ENCODE peak calls at places on chromosomes 6 and 20, in eight cellular contexts. L is AG09309; K is astrocyte; J is BJ; C is CD8-positive, alpha-beta T cell; Z is A549; H is uterus; F is dorsolateral prefrontal cortex. G is an unnamed sample.

GRCh38 chr6:121548146-121548545 is 112.7 kb downstream of the GJA1 start:
- DNase-seq in F (no peak), L (peak; percentile 44), C (no peak), Z (no peak), J (no peak), H (no peak), K (no peak), G (no peak)

GRCh38 chr6:152173957-152174356 is 366.5 kb downstream of the ESR1 start:
- DNase-seq in F (no peak), C (no peak), H (no peak), J (no peak), K (no peak), L (no peak), Z (no peak), G (no peak)

GRCh38 chr6:53179961-53180651 is 31.5 kb upstream of the GCM1 start:
- DNase-seq in Z (no peak), J (no peak), K (peak; percentile 52), H (no peak), L (no peak), C (peak; percentile 37), F (no peak), G (peak; percentile 66)

GRCh38 chr20:45972500-45973183 is 639 bp upstream of the ZNF335 start:
- DNase-seq in F (no peak), L (no peak), J (no peak), C (no peak), K (no peak), Z (no peak), H (no peak), G (no peak)

GRCh38 chr20:46235086-46235485 is 73.2 kb downstream of the CDH22 start:
- DNase-seq in F (no peak), H (no peak), C (no peak), J (no peak), K (no peak), L (no peak), Z (no peak), G (no peak)

GRCh38 chr6:134117409-134117808 is 65.0 kb upstream of the SLC2A12 start:
- DNase-seq in J (no peak), C (no peak), Z (no peak), L (no peak), K (peak; percentile 22), H (no peak), F (no peak), G (peak; percentile 18)

GRCh38 chr20:57716202-57716601 is 6.4 kb upstream of the PMEPA1 start:
- DNase-seq in C (no peak), K (peak; percentile 87), H (no peak), J (no peak), L (no peak), F (no peak), Z (no peak), G (no peak)

GRCh38 chr6:131001113-131001776 is 61.8 kb downstream of the EPB41L2 start:
- DNase-seq in J (no peak), Z (no peak), F (no peak), L (no peak), C (no peak), H (no peak), K (no peak), G (no peak)

GRCh38 chr6:6730831-6731230 is 142.3 kb downstream of the LY86 start:
- DNase-seq in Z (peak; percentile 10), H (peak; percentile 47), C (no peak), F (no peak), L (peak; percentile 88), J (peak; percentile 71), K (peak; percentile 91), G (peak; percentile 91)

GRCh38 chr6:124780621-124781020 is 181.6 kb upstream of the RNF217 start:
- DNase-seq in J (no peak), Z (no peak), H (no peak), F (no peak), C (no peak), L (no peak), K (peak; percentile 4), G (peak; percentile 10)

GRCh38 chr20:38173237-38174156 is 8.4 kb upstream of the TGM2 start:
- DNase-seq in K (peak; percentile 93), J (peak; percentile 71), H (peak; percentile 52), Z (peak; percentile 92), F (no peak), L (peak; percentile 74), C (no peak), G (peak; percentile 78)

GRCh38 chr6:81950877-81951276 is 198.4 kb upstream of the TENT5A start:
- DNase-seq in J (peak; percentile 19), K (peak; percentile 84), H (no peak), Z (no peak), L (no peak), C (no peak), F (no peak), G (peak; percentile 52)

GRCh38 chr6:90080876-90081464 is 186.7 kb downstream of the GJA10 start:
- DNase-seq in J (no peak), F (no peak), Z (no peak), K (no peak), C (peak; percentile 61), L (no peak), H (no peak), G (no peak)

GRCh38 chr20:42027746-42028268 is 409.6 kb upstream of the CHD6 start:
- DNase-seq in H (no peak), J (no peak), Z (no peak), K (no peak), C (no peak), F (no peak), L (no peak), G (no peak)

GRCh38 chr20:12252793-12253192 is 335.1 kb downstream of the BTBD3 start:
- DNase-seq in F (no peak), K (peak; percentile 41), J (no peak), Z (no peak), L (no peak), C (no peak), H (no peak), G (no peak)

GRCh38 chr6:31547727-31548422 is 467 bp downstream of the NFKBIL1 start:
- DNase-seq in K (no peak), H (no peak), J (no peak), F (no peak), C (no peak), L (no peak), Z (no peak), G (no peak)

GRCh38 chr6:6452002-6452401 is 131.5 kb upstream of the F13A1 start:
- DNase-seq in C (no peak), K (no peak), J (no peak), F (no peak), L (no peak), H (no peak), Z (no peak), G (no peak)

GRCh38 chr6:128507337-128508310 is 12.8 kb downstream of the PTPRK start:
- DNase-seq in J (peak; percentile 21), K (peak; percentile 71), L (no peak), Z (peak; percentile 47), C (no peak), F (no peak), H (no peak), G (no peak)

GRCh38 chr6:26613717-26614683 is 17.2 kb downstream of the ABT1 start:
- DNase-seq in F (no peak), L (no peak), C (no peak), Z (no peak), J (no peak), K (no peak), H (no peak), G (no peak)

GRCh38 chr20:50582591-50583234 is 72.5 kb downstream of the PTPN1 start:
- DNase-seq in F (peak; percentile 21), Z (no peak), J (no peak), K (no peak), H (no peak), L (no peak), C (no peak), G (no peak)
- H3K4me3 ChIP-seq in F (no peak overlapping the region), Z (no peak overlapping the region), J (no peak overlapping the region), K (no peak overlapping the region), H (no peak overlapping the region), L (no peak overlapping the region), C (no peak overlapping the region), G (no peak overlapping the region)

GRCh38 chr6:47456536-47456975 is 21.0 kb upstream of the CD2AP start:
- DNase-seq in Z (no peak), C (no peak), J (no peak), K (no peak), L (no peak), F (no peak), H (no peak), G (no peak)

GRCh38 chr6:47455533-47456209 is 21.9 kb upstream of the CD2AP start:
- DNase-seq in K (no peak), Z (no peak), L (no peak), H (no peak), J (no peak), F (no peak), C (no peak), G (no peak)

GRCh38 chr6:47453372-47453936 is 24.1 kb upstream of the CD2AP start:
- DNase-seq in L (no peak), F (no peak), Z (no peak), J (no peak), K (no peak), H (no peak), C (no peak), G (no peak)

GRCh38 chr6:47452899-47453298 is 24.7 kb upstream of the CD2AP start:
- DNase-seq in Z (no peak), J (no peak), F (no peak), K (no peak), C (no peak), H (no peak), L (no peak), G (no peak)

GRCh38 chr6:47454713-47455396 is 22.7 kb upstream of the CD2AP start:
- DNase-seq in J (no peak), F (no peak), K (no peak), Z (no peak), H (no peak), L (no peak), C (no peak), G (no peak)
- H3K4me3 ChIP-seq in J (no peak overlapping the region), F (no peak overlapping the region), K (no peak overlapping the region), Z (no peak overlapping the region), H (no peak overlapping the region), L (no peak overlapping the region), C (no peak overlapping the region), G (no peak overlapping the region)

GRCh38 chr6:33076406-33076934 is 680 bp downstream of the HLA-DPB1 start:
- DNase-seq in C (no peak), K (no peak), J (no peak), L (no peak), H (no peak), F (no peak), Z (no peak), G (no peak)
- H3K4me3 ChIP-seq in C (peak overlapping the region; percentile 56), K (no peak overlapping the region), J (no peak overlapping the region), L (no peak overlapping the region), H (no peak overlapping the region), F (peak overlapping the region; percentile 43), Z (no peak overlapping the region), G (no peak overlapping the region)

GRCh38 chr6:2861071-2861821 is 19.6 kb upstream of the SERPINB1 start:
- DNase-seq in Z (no peak), L (no peak), C (no peak), H (no peak), F (no peak), J (no peak), K (no peak), G (no peak)

GRCh38 chr6:2857580-2858337 is 16.1 kb upstream of the SERPINB1 start:
- DNase-seq in C (peak; percentile 76), Z (peak; percentile 83), L (no peak), K (peak; percentile 77), F (no peak), J (no peak), H (no peak), G (no peak)

GRCh38 chr6:2857185-2857579 is 15.5 kb upstream of the SERPINB1 start:
- DNase-seq in Z (no peak), L (no peak), H (no peak), F (no peak), C (no peak), K (no peak), J (no peak), G (no peak)

GRCh38 chr6:2859325-2859700 is 17.6 kb upstream of the SERPINB1 start:
- DNase-seq in K (no peak), J (no peak), H (no peak), C (no peak), Z (no peak), L (no peak), F (no peak), G (no peak)

GRCh38 chr6:2858678-2859324 is 17.1 kb upstream of the SERPINB1 start:
- DNase-seq in C (peak; percentile 69), J (no peak), Z (no peak), L (no peak), H (no peak), K (no peak), F (no peak), G (no peak)
- H3K4me3 ChIP-seq in C (peak overlapping the region; percentile 19), J (no peak overlapping the region), Z (no peak overlapping the region), L (no peak overlapping the region), H (peak overlapping the region; percentile 2), K (peak overlapping the region; percentile 27), F (no peak overlapping the region), G (no peak overlapping the region)